ENCODE peak calls at places on chromosomes 1 and 21, in five cellular contexts. B is cardiac muscle cell, F is suprapubic skin, L is ovary, M is PC-3. E is an unnamed sample. For H3K4me1, the result is how much of the 10 kb centered on the place peaks cover.

GRCh38 chr1:49527606-49528305 is 496.0 kb downstream of the AGBL4 start:
- DNase-seq in L (no peak), F (no peak), M (peak), B (no peak), E (no peak)

GRCh38 chr1:64061430-64062104 is 141.9 kb upstream of the UBE2U start:
- DNase-seq in B (no peak), L (no peak), F (no peak), M (no peak), E (no peak)

GRCh38 chr1:43958351-43959255 is 11.2 kb upstream of the DPH2 start:
- DNase-seq in B (no peak), L (no peak), F (no peak), M (no peak), E (no peak)

GRCh38 chr1:30816211-30817082 is 58.9 kb upstream of the LAPTM5 start:
- DNase-seq in M (peak), B (peak), F (no peak), L (peak), E (no peak)

GRCh38 chr1:153526132-153526543 is 9.7 kb downstream of the S100A6 start:
- DNase-seq in F (peak), L (no peak), B (no peak), M (no peak), E (no peak)

GRCh38 chr1:51270751-51271150 is 34.7 kb downstream of the RNF11 start:
- DNase-seq in M (no peak), L (no peak), F (no peak), B (no peak), E (no peak)

GRCh38 chr1:228212415-228212965 is 4.6 kb downstream of the OBSCN start:
- DNase-seq in M (no peak), F (no peak), B (no peak), L (no peak), E (no peak)

GRCh38 chr1:30372792-30373433 is 350.5 kb downstream of the MATN1 start:
- DNase-seq in M (no peak), F (no peak), B (no peak), L (no peak), E (no peak)

GRCh38 chr1:26999440-26999987 is 6.0 kb downstream of the TRNP1 start:
- DNase-seq in B (peak), M (peak), F (peak), L (peak), E (peak)

GRCh38 chr1:188611432-188611831 is 1782.7 kb downstream of the PLA2G4A start:
- DNase-seq in F (no peak), M (no peak), B (no peak), L (no peak), E (no peak)

GRCh38 chr1:203299180-203299579 is 6.1 kb upstream of the BTG2 start:
- DNase-seq in L (no peak), F (no peak), M (no peak), B (no peak), E (no peak)

GRCh38 chr1:156146749-156147405 is 6.5 kb upstream of the SEMA4A start:
- DNase-seq in M (peak), B (no peak), L (peak), F (no peak), E (no peak)

GRCh38 chr1:188822248-188822647 is 1655.4 kb downstream of the BRINP3 start:
- DNase-seq in F (no peak), M (peak), L (no peak), B (no peak), E (no peak)

GRCh38 chr1:63537006-63537405 is 13.7 kb downstream of the EFCAB7 start:
- DNase-seq in M (no peak), B (no peak), F (no peak), L (no peak), E (no peak)

GRCh38 chr21:35520869-35521268 is 471.8 kb upstream of the RUNX1 start:
- DNase-seq in B (no peak), F (no peak), M (no peak), L (no peak), E (no peak)

GRCh38 chr1:32273389-32274208 is 18.3 kb upstream of the HDAC1 start:
- DNase-seq in F (no peak), M (peak), L (no peak), B (no peak), E (no peak)

GRCh38 chr1:10286244-10286643 is 75.9 kb downstream of the KIF1B start:
- DNase-seq in F (no peak), B (no peak), L (no peak), M (no peak), E (peak)

GRCh38 chr1:56799605-56800398 is 19.4 kb downstream of the FYB2 start:
- DNase-seq in F (no peak), L (no peak), B (peak), M (peak), E (no peak)

GRCh38 chr1:75198761-75199160 is 64.6 kb downstream of the LHX8 start:
- DNase-seq in L (no peak), B (no peak), M (no peak), F (no peak), E (no peak)

GRCh38 chr1:158203693-158204457 is 23.2 kb downstream of the CD1D start:
- DNase-seq in B (peak), F (no peak), M (peak), L (no peak), E (no peak)

GRCh38 chr1:32592953-32593352 is 53.7 kb downstream of the ZBTB8A start:
- DNase-seq in F (no peak), B (no peak), M (no peak), L (no peak), E (no peak)

GRCh38 chr1:45752441-45753052 is 2.1 kb upstream of the IPP start:
- DNase-seq in M (peak), F (no peak), L (no peak), B (peak), E (no peak)

GRCh38 chr1:182806015-182806678 is 16.6 kb downstream of the NPL start:
- DNase-seq in F (no peak), B (no peak), L (no peak), M (peak), E (no peak)

GRCh38 chr1:4837752-4838151 is 183.3 kb downstream of the AJAP1 start:
- DNase-seq in L (no peak), F (no peak), B (no peak), M (no peak), E (no peak)

GRCh38 chr1:201264554-201264953 is 18.8 kb upstream of the PKP1 start:
- DNase-seq in L (no peak), B (no peak), F (no peak), M (no peak), E (no peak)

GRCh38 chr1:185896863-185897262 is 162.7 kb downstream of the HMCN1 start:
- DNase-seq in F (no peak), L (no peak), B (peak), M (no peak), E (no peak)

GRCh38 chr1:10673305-10673704 is 123.1 kb downstream of the CASZ1 start:
- DNase-seq in F (no peak), M (no peak), L (no peak), B (no peak), E (no peak)

GRCh38 chr1:12203216-12204007 is 26.4 kb upstream of the VPS13D start:
- DNase-seq in B (no peak), L (no peak), M (no peak), F (no peak), E (no peak)

GRCh38 chr1:10398278-10398733 is 558 bp upstream of the PGD start:
- DNase-seq in F (no peak), L (no peak), M (no peak), B (no peak), E (no peak)

GRCh38 chr1:216944864-216945505 is 221.8 kb upstream of the ESRRG start:
- DNase-seq in F (no peak), B (no peak), M (no peak), L (no peak), E (no peak)

GRCh38 chr1:226939439-226940028 is 560 bp upstream of the COQ8A start:
- DNase-seq in B (peak), M (peak), F (no peak), L (peak), E (peak)

GRCh38 chr1:20137604-20138003 is 1.5 kb upstream of the PLA2G2F start:
- DNase-seq in F (peak), M (peak), L (no peak), B (no peak), E (no peak)

GRCh38 chr1:192747305-192747704 is 61.5 kb upstream of the RGS2 start:
- DNase-seq in F (no peak), M (no peak), B (peak), L (no peak), E (no peak)

GRCh38 chr1:177256153-177256814 is 85.5 kb downstream of the BRINP2 start:
- DNase-seq in B (peak), M (peak), F (no peak), L (peak), E (no peak)

GRCh38 chr1:222087207-222087920 is 345.5 kb upstream of the DUSP10 start:
- DNase-seq in B (no peak), L (no peak), F (no peak), M (no peak), E (no peak)

GRCh38 chr21:44946254-44947041 is 6.6 kb downstream of the SLX9 start:
- DNase-seq in L (peak), F (peak), M (no peak), B (no peak), E (no peak)

GRCh38 chr1:209823143-209824041 is 4.4 kb upstream of the UTP25 start:
- DNase-seq in L (no peak), B (peak), F (no peak), M (peak), E (no peak)

GRCh38 chr1:95041491-95042165 is 31.1 kb downstream of the ALG14 start:
- DNase-seq in M (peak), L (peak), B (peak), F (no peak), E (no peak)

GRCh38 chr1:218474089-218474488 is 129.0 kb downstream of the TGFB2 start:
- DNase-seq in F (no peak), B (no peak), M (no peak), L (no peak), E (no peak)

GRCh38 chr1:218475699-218476098 is 130.6 kb downstream of the TGFB2 start:
- DNase-seq in L (no peak), F (no peak), M (no peak), B (no peak), E (no peak)

GRCh38 chr1:218478336-218478735 is 133.2 kb downstream of the TGFB2 start:
- DNase-seq in F (no peak), L (no peak), B (no peak), M (peak), E (no peak)

GRCh38 chr1:218475275-218475674 is 130.1 kb downstream of the TGFB2 start:
- DNase-seq in L (no peak), F (no peak), B (no peak), M (peak), E (no peak)

DNA sequence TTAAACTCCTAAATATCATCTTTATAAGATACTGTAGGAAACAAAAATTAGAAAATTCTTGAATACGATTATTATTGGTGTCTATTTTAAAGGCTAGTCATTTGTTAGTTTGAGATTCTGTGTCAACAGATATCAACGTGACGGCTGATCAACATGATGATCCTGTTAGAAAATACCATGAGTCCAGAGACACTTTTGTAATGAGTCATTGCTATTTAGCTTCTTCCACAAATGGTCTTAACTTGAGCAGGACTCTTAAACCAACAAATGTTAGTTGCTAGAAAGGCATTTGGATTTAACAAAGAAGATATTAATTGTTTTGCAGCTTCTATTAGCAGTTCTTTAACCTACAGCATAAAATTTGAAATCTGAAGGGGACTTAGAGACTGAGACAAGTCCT is 131.2 kb downstream of the TGFB2 start:
- DNase-seq in L (no peak), F (no peak), B (peak), M (peak), E (no peak)
- H3K4me1 ChIP-seq in L (under half), F (under half), B (under half), M (under half), E (half or more)

GRCh38 chr1:41024953-41025352 is 3.4 kb upstream of the SLFNL1 start:
- DNase-seq in F (no peak), B (no peak), L (no peak), M (no peak), E (no peak)
- TF ChIP-seq CTCF in F (no peak), B (no peak), L (no peak), M (no peak), E (no peak)

DNA sequence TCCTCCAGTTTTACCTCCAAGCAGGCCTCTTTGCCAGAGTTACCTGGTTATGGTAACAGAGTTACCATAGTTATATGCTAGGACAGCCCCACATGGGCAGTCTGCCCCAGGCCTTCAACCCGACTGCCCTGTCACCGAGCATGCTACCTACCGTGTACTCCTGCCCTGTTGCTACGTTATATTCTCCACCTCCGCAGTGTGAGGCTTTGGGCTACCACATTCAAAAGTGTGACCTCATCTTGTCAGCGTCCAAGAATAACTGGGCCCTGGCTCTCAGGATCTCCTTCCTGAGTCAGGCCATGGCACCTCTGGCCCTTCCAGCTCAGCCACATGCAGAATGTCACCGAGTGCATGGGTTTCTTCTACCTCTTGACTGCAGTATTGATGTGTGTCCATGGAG is 8.9 kb downstream of the MAPKAPK2 start:
- DNase-seq in B (no peak), M (no peak), L (no peak), F (no peak), E (peak)
- H3K4me3 ChIP-seq in B (peak), M (no peak), L (no peak), F (no peak), E (peak)

GRCh38 chr1:21620461-21620860 is 48.7 kb downstream of the RAP1GAP start:
- DNase-seq in B (no peak), M (no peak), F (no peak), L (peak), E (no peak)
- H3K4me1 ChIP-seq in B (under half), M (under half), F (half or more), L (under half), E (under half)

GRCh38 chr1:39173995-39174380 is 30.5 kb upstream of the MACF1 start:
- DNase-seq in M (no peak), B (no peak), F (no peak), L (no peak), E (no peak)

GRCh38 chr1:39174400-39175081 is 30.0 kb upstream of the MACF1 start:
- DNase-seq in L (no peak), M (no peak), B (no peak), F (no peak), E (no peak)

GRCh38 chr1:39177641-39178040 is 26.9 kb upstream of the MACF1 start:
- DNase-seq in B (no peak), L (no peak), F (no peak), M (no peak), E (no peak)

GRCh38 chr1:39170731-39171375 is 33.6 kb upstream of the MACF1 start:
- DNase-seq in B (no peak), L (no peak), F (no peak), M (no peak), E (no peak)

DNA sequence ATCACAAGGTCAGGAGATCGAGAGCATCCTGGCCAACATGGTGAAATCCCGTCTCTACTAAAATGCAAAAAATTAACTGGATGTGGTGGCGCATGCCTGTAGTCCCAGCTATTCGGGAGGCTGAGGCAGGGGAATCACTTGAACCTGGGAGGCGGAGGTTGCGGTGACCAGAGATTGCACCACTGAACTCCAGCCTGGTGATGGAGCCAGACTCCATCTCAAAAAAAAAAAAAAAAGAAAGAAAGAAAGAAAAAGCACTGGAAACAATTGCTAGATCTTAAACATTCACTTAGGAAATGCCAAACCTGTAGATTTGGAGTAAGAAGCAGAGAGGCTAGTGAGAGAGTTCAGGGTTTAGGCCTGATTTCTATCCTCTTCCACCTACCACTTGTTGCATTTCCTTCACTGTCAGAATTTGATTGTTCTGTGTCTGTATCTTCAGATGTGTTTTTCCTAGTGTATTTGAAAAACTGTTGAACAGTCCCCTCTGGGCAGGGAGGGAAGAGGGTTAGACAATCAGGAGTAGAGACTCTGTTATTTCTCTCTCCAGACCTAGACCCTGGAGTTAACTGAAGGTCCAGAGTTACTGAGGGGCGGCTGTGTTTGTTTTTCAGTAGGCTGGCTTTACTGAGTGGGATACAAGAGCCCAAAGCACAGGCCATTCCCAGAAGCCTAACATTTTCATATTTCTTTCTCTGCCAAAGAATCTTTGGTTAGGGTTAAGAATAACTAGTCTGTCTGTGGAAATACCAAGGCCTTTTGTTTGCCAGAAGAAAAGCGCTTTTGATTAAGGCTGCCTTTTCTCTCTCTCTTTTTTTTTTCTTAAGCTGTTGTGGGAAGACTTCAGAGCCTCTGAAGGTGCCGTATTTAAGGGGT is 31.1 kb upstream of the MACF1 start:
- DNase-seq in M (no peak), F (no peak), L (no peak), B (peak), E (no peak)
- TF ChIP-seq CTCF in M (no peak), F (no peak), L (no peak), B (no peak), E (no peak)

GRCh38 chr21:32887026-32887425 is 115.5 kb upstream of the PAXBP1 start:
- DNase-seq in B (no peak), M (no peak), L (no peak), F (no peak), E (no peak)
- H3K4me3 ChIP-seq in B (no peak), M (no peak), L (no peak), F (no peak), E (no peak)

DNA sequence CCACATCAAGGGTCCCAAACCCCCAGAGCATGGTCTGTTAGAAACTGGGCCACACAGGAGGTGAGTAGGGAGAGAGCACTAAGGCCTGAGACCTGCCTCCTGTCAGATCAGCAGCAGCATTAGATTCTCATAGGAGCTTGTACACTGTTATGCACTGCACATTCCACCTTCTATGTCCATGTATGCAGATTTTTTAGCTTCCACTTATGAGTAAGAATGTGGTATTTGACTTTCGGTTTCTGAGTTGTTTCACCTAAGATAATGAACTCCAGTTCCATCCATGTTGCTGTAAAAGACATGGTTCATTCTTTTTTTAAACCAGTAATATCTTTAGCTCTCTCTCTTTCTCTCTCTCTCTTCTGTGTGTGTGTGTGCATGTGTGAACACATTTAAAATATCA is 663 bp upstream of the GBP6 start:
- DNase-seq in M (peak), B (peak), F (no peak), L (no peak), E (no peak)
- H3K4me1 ChIP-seq in M (under half), B (under half), F (under half), L (under half), E (under half)

DNA sequence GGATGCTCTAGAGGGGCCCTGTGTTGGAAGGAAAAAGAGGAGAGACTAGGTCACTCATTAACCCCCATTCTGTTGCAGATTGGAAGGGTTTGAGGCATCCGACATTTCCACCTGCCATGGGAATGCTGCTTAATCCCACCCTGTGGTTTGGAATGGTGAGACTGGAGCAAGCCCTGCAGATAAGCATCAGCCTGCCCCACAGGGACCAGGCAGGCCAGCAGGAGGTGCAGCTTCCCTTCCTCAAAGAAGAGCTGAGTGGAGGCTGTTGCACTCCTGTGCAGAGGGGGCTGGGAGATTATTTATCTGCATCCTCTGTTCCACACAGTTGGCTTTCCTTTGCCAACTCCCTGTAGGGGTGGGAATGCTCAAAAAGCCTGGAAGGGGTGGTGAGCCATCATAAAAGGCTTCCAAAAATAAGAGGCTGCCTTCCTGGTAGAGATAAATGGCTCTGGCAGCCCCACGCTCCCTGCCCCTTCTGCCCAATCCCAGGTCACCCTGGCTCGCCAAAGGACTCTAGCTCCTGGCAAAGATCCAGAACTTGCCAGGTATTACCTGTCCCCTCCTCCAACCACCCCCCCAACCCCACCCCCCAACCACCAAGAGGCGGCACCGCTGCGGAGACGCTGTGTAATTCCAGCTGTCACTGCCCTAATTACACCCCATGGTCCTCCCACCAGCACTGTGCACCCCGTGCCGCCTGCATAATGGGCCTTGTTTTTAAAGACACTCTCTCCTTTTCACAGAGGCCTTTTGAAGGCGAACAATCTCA is 83.0 kb upstream of the ZC3H12A start:
- DNase-seq in M (peak), B (peak), F (no peak), L (no peak), E (no peak)
- TF ChIP-seq CTCF in M (peak), B (no peak), F (no peak), L (no peak), E (no peak)

GRCh38 chr1:111977378-111977777 is 12.1 kb downstream of the KCND3 start:
- DNase-seq in M (no peak), B (no peak), F (no peak), L (no peak), E (no peak)
- H3K4me3 ChIP-seq in M (no peak), B (no peak), F (no peak), L (no peak), E (no peak)

E was measured in thoracic aorta.